ENCODE peak calls at places on chromosomes 5 and 9, in seven cellular contexts. W is stimulated activated CD8-positive, alpha-beta memory T cell treated with anti-CD3 and anti-CD28 coated beads, Interleukin-15, amount 100 ng/mL, for 24 hours; B is HEK293T; G is head of caudate nucleus; Z is progenitor cell of endocrine pancreas; A is T-helper 2 cell; O is stimulated activated naive B cell treated with anti-CD40 and anti-IgM and Interleukin-4, amounts not matched to agents 10 μg/mL and 1 μg/mL and 100 μg/mL, for 72 hours. L is an unnamed sample.

GRCh38 chr5:89342106-89342876 is 459.3 kb upstream of the MEF2C start:
- DNase-seq in Z (no peak), B (no peak), W (no peak), A (no peak), O (no peak), G (no peak), L (no peak)

GRCh38 chr9:34332370-34332964 is 3.1 kb downstream of the NUDT2 start:
- DNase-seq in Z (no peak), W (no peak), O (no peak), A (no peak), G (peak), B (peak), L (no peak)

GRCh38 chr5:64180661-64181343 is 15.2 kb downstream of the RNF180 start:
- DNase-seq in B (no peak), G (no peak), Z (no peak), O (no peak), W (no peak), A (no peak), L (no peak)

GRCh38 chr5:173758675-173759074 is 129.5 kb upstream of the CPEB4 start:
- DNase-seq in W (no peak), G (no peak), B (no peak), O (no peak), Z (no peak), A (no peak), L (no peak)

GRCh38 chr5:149747141-149747832 is 17.2 kb downstream of the PPARGC1B start:
- DNase-seq in Z (no peak), A (no peak), O (no peak), G (no peak), B (no peak), W (no peak), L (no peak)

GRCh38 chr5:78813906-78814518 is 165.4 kb upstream of the LHFPL2 start:
- DNase-seq in O (no peak), A (no peak), B (no peak), W (no peak), Z (no peak), G (no peak), L (no peak)

GRCh38 chr5:107672212-107673105 is 1.7 kb upstream of the EFNA5 start:
- DNase-seq in O (no peak), Z (peak), A (no peak), G (peak), W (no peak), B (peak), L (no peak)

GRCh38 chr9:94576131-94576530 is 17.5 kb downstream of the FBP2 start:
- DNase-seq in Z (no peak), A (no peak), O (no peak), W (no peak), G (no peak), B (no peak), L (no peak)

GRCh38 chr9:81585191-81585763 is 104.1 kb downstream of the TLE1 start:
- DNase-seq in B (no peak), A (no peak), Z (no peak), W (no peak), O (no peak), G (no peak), L (no peak)

GRCh38 chr5:58262226-58262625 is 197.7 kb downstream of the PLK2 start:
- DNase-seq in W (no peak), Z (no peak), O (no peak), A (no peak), G (no peak), B (no peak), L (no peak)

GRCh38 chr5:96244696-96245095 is 188.4 kb downstream of the PCSK1 start:
- DNase-seq in A (no peak), B (no peak), W (no peak), O (no peak), G (no peak), Z (no peak), L (no peak)

GRCh38 chr9:93826209-93826608 is 128.9 kb downstream of the BARX1 start:
- DNase-seq in W (peak), G (no peak), Z (peak), A (peak), B (peak), O (no peak), L (peak)

GRCh38 chr5:95280692-95281091 is 4.2 kb downstream of the MCTP1 start:
- DNase-seq in Z (no peak), O (no peak), A (no peak), W (no peak), G (no peak), B (no peak), L (no peak)

GRCh38 chr9:73081979-73082657 is 69.5 kb upstream of the ANXA1 start:
- DNase-seq in W (no peak), B (peak), O (no peak), Z (no peak), G (peak), A (no peak), L (no peak)

GRCh38 chr5:32076699-32077695 is 97.1 kb downstream of the GOLPH3 start:
- DNase-seq in W (no peak), A (no peak), G (peak), Z (no peak), B (peak), O (no peak), L (peak)

GRCh38 chr5:168472329-168472728 is 13.9 kb upstream of the RARS1 start:
- DNase-seq in A (no peak), O (no peak), B (no peak), Z (no peak), G (no peak), W (no peak), L (no peak)

GRCh38 chr5:2038337-2039179 is 155.8 kb upstream of the IRX4 start:
- DNase-seq in B (peak), A (peak), G (peak), W (peak), Z (peak), O (peak), L (peak)

GRCh38 chr5:153831976-153832375 is 206.7 kb downstream of the FAM114A2 start:
- DNase-seq in O (no peak), A (no peak), G (no peak), B (peak), Z (no peak), W (no peak), L (no peak)

GRCh38 chr9:116469128-116469527 is 218.0 kb upstream of the TRIM32 start:
- DNase-seq in G (no peak), O (no peak), W (no peak), A (no peak), Z (no peak), B (no peak), L (no peak)

GRCh38 chr9:123823194-123823947 is 106.6 kb downstream of the DENND1A start:
- DNase-seq in Z (no peak), A (no peak), O (no peak), B (no peak), G (no peak), W (no peak), L (no peak)

GRCh38 chr9:98657897-98658296 is 50.8 kb downstream of the GABBR2 start:
- DNase-seq in A (no peak), O (no peak), Z (no peak), W (no peak), B (no peak), G (no peak), L (no peak)

GRCh38 chr9:17462869-17463464 is 115.9 kb upstream of the SH3GL2 start:
- DNase-seq in W (no peak), A (no peak), O (no peak), Z (no peak), B (peak), G (peak), L (no peak)

GRCh38 chr9:109627042-109627441 is 128.9 kb upstream of the PTPN3 start:
- DNase-seq in O (no peak), W (no peak), Z (no peak), G (peak), B (no peak), A (no peak), L (no peak)

GRCh38 chr5:142827934-142828576 is 57.9 kb downstream of the ARHGAP26 start:
- DNase-seq in A (no peak), O (no peak), Z (no peak), G (no peak), B (no peak), W (no peak), L (no peak)

GRCh38 chr5:107930092-107930491 is 259.4 kb upstream of the EFNA5 start:
- DNase-seq in B (no peak), O (no peak), G (no peak), A (no peak), Z (no peak), W (no peak), L (no peak)

GRCh38 chr9:85258823-85259370 is 482.9 kb downstream of the AGTPBP1 start:
- DNase-seq in O (peak), A (no peak), B (peak), Z (peak), G (peak), W (no peak), L (no peak)

GRCh38 chr9:91334053-91334452 is 27.7 kb downstream of the AUH start:
- DNase-seq in O (no peak), G (no peak), B (peak), W (no peak), Z (no peak), A (no peak), L (no peak)

GRCh38 chr9:120544441-120544840 is 35.5 kb downstream of the CDK5RAP2 start:
- DNase-seq in G (no peak), W (no peak), Z (no peak), O (no peak), A (no peak), B (no peak), L (no peak)

GRCh38 chr5:9546973-9547947 is 1.4 kb upstream of the SEMA5A start:
- DNase-seq in O (no peak), W (no peak), B (no peak), Z (no peak), A (no peak), G (peak), L (no peak)

GRCh38 chr9:3371842-3372241 is 154.0 kb downstream of the RFX3 start:
- DNase-seq in A (no peak), Z (no peak), O (no peak), W (no peak), B (no peak), G (no peak), L (no peak)